ENCODE peak calls at places on chromosomes 2 and 18, in six cellular contexts. L, Q, G, R, C and F are unnamed samples.

GRCh38 chr2:225841314-225841713 is 441.8 kb downstream of the NYAP2 start:
- DNase-seq in Q (no peak), C (no peak), R (no peak), G (no peak), L (no peak), F (no peak)

GRCh38 chr2:169285528-169285927 is 76.8 kb downstream of the LRP2 start:
- DNase-seq in Q (no peak), C (no peak), G (no peak), R (no peak), L (no peak), F (no peak)

GRCh38 chr2:121483021-121483420 is 47.7 kb upstream of the RNU4ATAC start:
- DNase-seq in Q (no peak), G (no peak), R (no peak), L (peak), C (peak), F (no peak)

GRCh38 chr2:173545364-173545734 is 190.7 kb downstream of the CDCA7 start:
- DNase-seq in C (no peak), R (no peak), L (no peak), G (peak), Q (no peak), F (no peak)

GRCh38 chr2:19801367-19802087 is 100.3 kb downstream of the TTC32 start:
- DNase-seq in C (peak), G (peak), Q (no peak), R (peak), L (peak), F (no peak)

GRCh38 chr2:43224131-43224570 is 2.3 kb downstream of the ZFP36L2 start:
- DNase-seq in L (peak), R (peak), Q (no peak), C (peak), G (peak), F (peak)

GRCh38 chr2:103401621-103402020 is 639.8 kb downstream of the TMEM182 start:
- DNase-seq in L (peak), R (no peak), Q (no peak), C (peak), G (no peak), F (no peak)

GRCh38 chr18:21997207-21998143 is 171.9 kb upstream of the GATA6 start:
- DNase-seq in G (peak), Q (no peak), C (peak), L (peak), R (no peak), F (no peak)

GRCh38 chr2:231676243-231676642 is 32.1 kb upstream of the PTMA start:
- DNase-seq in Q (no peak), C (no peak), L (no peak), R (no peak), G (no peak), F (no peak)

GRCh38 chr18:11668441-11669169 is 20.5 kb upstream of the GNAL start:
- DNase-seq in R (no peak), Q (no peak), G (no peak), C (no peak), L (no peak), F (no peak)

GRCh38 chr2:10434885-10435419 is 13.2 kb downstream of the ODC1 start:
- DNase-seq in Q (peak), L (peak), R (no peak), C (peak), G (peak), F (peak)

GRCh38 chr2:160282063-160282580 is 82.0 kb upstream of the ITGB6 start:
- DNase-seq in G (no peak), R (no peak), C (no peak), L (peak), Q (no peak), F (no peak)

GRCh38 chr2:201696151-201696659 is 2.2 kb downstream of the MPP4 start:
- DNase-seq in L (peak), Q (no peak), C (peak), G (peak), R (no peak), F (no peak)

GRCh38 chr2:99450199-99450598 is 39.6 kb downstream of the REV1 start:
- DNase-seq in L (no peak), R (no peak), C (no peak), Q (no peak), G (no peak), F (no peak)

GRCh38 chr2:240435457-240435954 is at the start of gene GPC1:
- DNase-seq in Q (peak), R (peak), L (peak), C (peak), G (peak), F (peak)

GRCh38 chr2:8576525-8577157 is 105.2 kb upstream of the ID2 start:
- DNase-seq in L (no peak), Q (no peak), C (no peak), R (no peak), G (no peak), F (no peak)

GRCh38 chr2:75517562-75518230 is 43.0 kb downstream of the EVA1A start:
- DNase-seq in Q (no peak), G (no peak), C (no peak), L (no peak), R (no peak), F (no peak)

GRCh38 chr18:37654711-37655369 is 89.2 kb upstream of the CELF4 start:
- DNase-seq in G (no peak), L (no peak), R (no peak), Q (no peak), C (no peak), F (no peak)

GRCh38 chr2:99636432-99637034 is 146.7 kb upstream of the REV1 start:
- DNase-seq in Q (peak), G (no peak), R (no peak), C (peak), L (peak), F (peak)

GRCh38 chr2:33645861-33646260 is 46.8 kb upstream of the FAM98A start:
- DNase-seq in G (peak), R (peak), C (peak), Q (no peak), L (peak), F (no peak)

GRCh38 chr2:182625814-182626213 is 90.2 kb upstream of the DNAJC10 start:
- DNase-seq in C (no peak), R (no peak), L (no peak), G (no peak), Q (no peak), F (no peak)

GRCh38 chr2:212005077-212005671 is 533.4 kb downstream of the ERBB4 start:
- DNase-seq in C (peak), L (peak), G (peak), Q (peak), R (peak), F (no peak)

GRCh38 chr2:143968860-143969259 is 551.1 kb downstream of the ZEB2 start:
- DNase-seq in G (no peak), R (no peak), Q (no peak), C (no peak), L (no peak), F (no peak)

GRCh38 chr2:105783972-105784371 is 39.3 kb downstream of the NCK2 start:
- DNase-seq in C (no peak), Q (no peak), G (no peak), R (no peak), L (no peak), F (no peak)